ENCODE peak calls at places on chromosomes 6 and 20, in ten cellular contexts. Y is AG04450, F is cardiac fibroblast, X is thoracic aorta, I is prostate gland, M is tibial nerve, G is fibroblast of lung, C is HCT116, D is AG10803, P is left ventricle myocardium inferior. O is an unnamed sample.

GRCh38 chr20:19735446-19735845 is 22.6 kb upstream of the RIN2 start:
- DNase-seq in F (peak), M (peak), G (peak), I (peak), X (peak), P (peak), D (peak), C (peak), Y (no peak), O (peak)

GRCh38 chr6:138289739-138290138 is 71.4 kb upstream of the PBOV1 start:
- DNase-seq in M (no peak), C (no peak), D (no peak), G (peak), P (no peak), F (no peak), X (no peak), Y (no peak), I (peak), O (no peak)

GRCh38 chr20:62665826-62666735 is 23.8 kb downstream of the SLCO4A1 start:
- DNase-seq in X (no peak), D (no peak), G (no peak), Y (no peak), C (no peak), I (no peak), M (no peak), F (no peak), P (no peak), O (no peak)

GRCh38 chr20:53079483-53079810 is 107.3 kb downstream of the TSHZ2 start:
- DNase-seq in P (no peak), F (no peak), I (no peak), M (no peak), D (peak), G (no peak), Y (no peak), C (no peak), X (no peak), O (no peak)

GRCh38 chr6:11270030-11271027 is 37.9 kb upstream of the NEDD9 start:
- DNase-seq in I (no peak), Y (no peak), X (no peak), M (no peak), D (no peak), F (no peak), P (no peak), G (peak), C (no peak), O (no peak)

GRCh38 chr6:28683945-28684538 is 158.4 kb downstream of the GPX5 start:
- DNase-seq in G (peak), F (peak), X (no peak), P (no peak), M (no peak), D (peak), Y (no peak), I (peak), C (peak), O (peak)

GRCh38 chr20:53959849-53960585 is 110.4 kb downstream of the BCAS1 start:
- DNase-seq in P (peak), M (no peak), C (no peak), G (peak), D (peak), Y (no peak), I (no peak), F (peak), X (no peak), O (peak)

GRCh38 chr6:72218125-72218524 is 331.8 kb downstream of the RIMS1 start:
- DNase-seq in X (no peak), M (no peak), I (no peak), Y (no peak), F (peak), D (peak), G (peak), P (no peak), C (peak), O (peak)

GRCh38 chr20:8385247-8385646 is 253.2 kb downstream of the PLCB1 start:
- DNase-seq in F (peak), I (no peak), M (no peak), G (peak), Y (peak), P (peak), X (no peak), C (no peak), D (peak), O (peak)

GRCh38 chr6:548091-548490 is 108.8 kb downstream of the HUS1B start:
- DNase-seq in Y (no peak), P (no peak), X (no peak), D (no peak), M (no peak), F (no peak), I (no peak), G (no peak), C (no peak), O (no peak)

GRCh38 chr6:13319891-13320564 is 8.3 kb downstream of the TBC1D7 start:
- DNase-seq in X (no peak), F (no peak), P (no peak), C (no peak), G (no peak), D (no peak), M (no peak), I (no peak), Y (no peak), O (no peak)

GRCh38 chr20:23143098-23143497 is 57.0 kb upstream of the CD93 start:
- DNase-seq in G (peak), P (no peak), I (no peak), F (peak), Y (no peak), M (no peak), C (peak), X (peak), D (peak), O (peak)

GRCh38 chr6:6811151-6812002 is 222.9 kb downstream of the LY86 start:
- DNase-seq in Y (no peak), C (peak), X (no peak), G (peak), F (peak), M (no peak), D (peak), P (no peak), I (no peak), O (peak)

GRCh38 chr6:160534050-160534696 is 129.9 kb downstream of the LPA start:
- DNase-seq in G (peak), M (peak), F (peak), C (peak), P (peak), I (peak), D (peak), Y (no peak), X (no peak), O (peak)

GRCh38 chr6:141610741-141611140 is 522.0 kb upstream of the GJE1 start:
- DNase-seq in I (no peak), G (peak), Y (no peak), P (no peak), F (peak), X (no peak), D (peak), C (peak), M (no peak), O (peak)

GRCh38 chr6:52261229-52261628 is 16.9 kb upstream of the IL17F start:
- DNase-seq in I (no peak), M (no peak), Y (peak), G (peak), F (peak), D (peak), C (no peak), P (no peak), X (no peak), O (peak)

GRCh38 chr6:2376429-2377355 is 131.3 kb upstream of the GMDS start:
- DNase-seq in F (peak), Y (no peak), M (no peak), X (no peak), P (no peak), D (peak), C (peak), I (peak), G (peak), O (peak)

GRCh38 chr20:59752101-59752586 is 147.8 kb downstream of the PHACTR3 start:
- DNase-seq in M (no peak), F (no peak), X (no peak), G (no peak), D (peak), I (no peak), P (peak), C (no peak), Y (no peak), O (no peak)

GRCh38 chr20:53215166-53215565 is 243.0 kb downstream of the TSHZ2 start:
- DNase-seq in X (no peak), D (no peak), Y (no peak), M (no peak), F (no peak), C (no peak), P (no peak), I (no peak), G (no peak), O (no peak)

GRCh38 chr6:133313068-133313467 is 71.9 kb downstream of the EYA4 start:
- DNase-seq in M (no peak), Y (no peak), D (no peak), G (no peak), C (no peak), P (no peak), F (no peak), X (no peak), I (no peak), O (no peak)

GRCh38 chr6:139439278-139439813 is 64.9 kb upstream of the CITED2 start:
- DNase-seq in C (no peak), Y (no peak), P (no peak), G (no peak), D (peak), M (no peak), I (no peak), F (peak), X (no peak), O (peak)

GRCh38 chr6:111356551-111356950 is 126.5 kb downstream of the REV3L start:
- DNase-seq in X (no peak), I (no peak), P (no peak), M (no peak), F (no peak), G (no peak), Y (no peak), D (no peak), C (no peak), O (no peak)

GRCh38 chr6:157019733-157020132 is 242.6 kb downstream of the ARID1B start:
- DNase-seq in P (no peak), G (no peak), I (no peak), C (no peak), F (no peak), Y (no peak), D (peak), M (no peak), X (no peak), O (peak)

GRCh38 chr6:89068695-89069094 is 11.9 kb upstream of the PNRC1 start:
- DNase-seq in I (no peak), M (no peak), Y (no peak), G (no peak), X (no peak), P (no peak), F (no peak), C (no peak), D (no peak), O (no peak)

GRCh38 chr20:44056010-44056698 is 130.8 kb downstream of the JPH2 start:
- DNase-seq in P (no peak), D (no peak), F (peak), M (no peak), Y (no peak), G (no peak), I (no peak), X (no peak), C (no peak), O (no peak)

GRCh38 chr6:129748901-129749748 is 39.1 kb upstream of the ARHGAP18 start:
- DNase-seq in X (no peak), C (peak), D (peak), F (peak), I (no peak), Y (no peak), P (no peak), M (no peak), G (peak), O (peak)

GRCh38 chr6:63521475-63522210 is 50.6 kb upstream of the LOC128125822 start:
- DNase-seq in P (no peak), Y (no peak), F (no peak), C (no peak), G (no peak), I (no peak), X (no peak), D (no peak), M (no peak), O (no peak)

GRCh38 chr6:85756982-85757381 is 114.3 kb upstream of the SYNCRIP start:
- DNase-seq in X (no peak), D (peak), F (peak), Y (no peak), I (no peak), M (no peak), C (peak), G (peak), P (no peak), O (peak)

GRCh38 chr6:125188594-125189203 is 35.1 kb downstream of the TPD52L1 start:
- DNase-seq in M (no peak), P (no peak), G (peak), C (no peak), X (no peak), F (no peak), Y (no peak), I (no peak), D (no peak), O (no peak)

GRCh38 chr6:429515-430121 is 38.1 kb downstream of the IRF4 start:
- DNase-seq in I (no peak), X (no peak), F (no peak), G (no peak), D (no peak), C (no peak), M (no peak), P (no peak), Y (no peak), O (peak)

DNA sequence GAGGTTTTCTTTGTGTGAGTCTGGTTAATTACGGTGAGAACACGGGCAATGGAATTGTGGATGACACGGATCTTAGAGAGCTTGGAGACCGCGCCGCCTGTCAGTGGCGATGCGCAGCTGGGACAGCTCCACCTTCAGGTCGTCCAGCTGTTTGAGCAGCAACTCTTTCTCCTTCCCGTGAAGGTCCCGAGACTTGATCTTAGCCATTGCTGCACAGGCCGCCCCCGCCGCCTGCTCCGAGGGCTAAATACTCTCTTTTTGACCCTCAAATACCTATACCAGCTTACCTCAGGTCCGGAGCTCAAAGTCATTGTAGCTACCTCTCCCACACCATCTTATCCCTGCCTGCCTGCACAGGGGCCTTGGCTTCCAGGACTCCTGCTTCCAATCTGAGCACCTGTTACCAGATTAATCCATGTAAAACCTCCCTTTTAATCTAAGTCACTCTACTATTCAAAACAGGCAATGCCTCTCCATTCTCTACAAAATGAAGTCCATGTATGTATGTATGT is 100.2 kb downstream of the PREP start:
- DNase-seq in F (no peak), D (peak), M (no peak), Y (no peak), G (no peak), X (no peak), P (no peak), I (no peak), C (no peak), O (no peak)
- TF ChIP-seq CTCF in F (no peak), D (peak), M (no peak), Y (no peak), G (no peak), X (no peak), P (no peak), I (no peak), C (no peak), O (no peak)

GRCh38 chr6:136764522-136764993 is 27.7 kb downstream of the MAP3K5 start:
- DNase-seq in D (no peak), G (no peak), I (no peak), F (no peak), M (no peak), Y (no peak), C (no peak), P (no peak), X (no peak), O (no peak)

GRCh38 chr6:136763255-136763654 is 29.0 kb downstream of the MAP3K5 start:
- DNase-seq in P (no peak), I (no peak), D (no peak), M (no peak), G (no peak), C (no peak), Y (no peak), F (no peak), X (no peak), O (no peak)

GRCh38 chr6:136762022-136762975 is 30.0 kb downstream of the MAP3K5 start:
- DNase-seq in I (no peak), G (no peak), X (no peak), M (no peak), Y (no peak), P (no peak), C (no peak), D (no peak), F (no peak), O (no peak)

GRCh38 chr6:136763716-136764521 is 28.4 kb downstream of the MAP3K5 start:
- DNase-seq in C (no peak), Y (no peak), X (no peak), D (no peak), I (no peak), P (no peak), F (no peak), G (no peak), M (no peak), O (no peak)

GRCh38 chr6:136761227-136761922 is 30.9 kb downstream of the MAP3K5 start:
- DNase-seq in M (no peak), G (peak), X (no peak), F (peak), C (no peak), Y (no peak), P (peak), I (peak), D (no peak), O (peak)
- H3K4me3 ChIP-seq in M (peak), G (no peak), X (peak), F (no peak), C (no peak), Y (peak), P (peak), I (no peak), D (peak), O (no peak)

DNA sequence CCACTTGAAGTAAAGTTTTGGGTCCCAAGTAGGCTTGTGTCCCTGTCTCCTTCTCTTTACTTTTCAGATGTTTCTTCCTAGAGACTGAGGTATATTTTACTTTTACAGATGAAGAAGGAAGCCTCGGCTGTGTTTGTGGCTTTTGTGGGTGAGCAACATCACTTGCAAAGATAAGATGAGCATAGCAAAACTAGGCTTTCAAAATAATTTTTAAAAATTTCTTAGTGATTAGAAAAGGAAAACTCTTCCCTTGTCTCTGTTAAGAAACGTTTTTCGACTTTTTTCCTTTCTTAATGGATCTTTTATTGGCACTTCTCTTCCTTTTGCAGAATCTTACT is 7.6 kb downstream of the PTPN1 start:
- DNase-seq in X (no peak), Y (no peak), C (no peak), I (no peak), F (no peak), P (no peak), M (no peak), D (no peak), G (peak), O (no peak)
- TF ChIP-seq CTCF in X (no peak), Y (no peak), C (no peak), I (no peak), F (no peak), P (no peak), M (no peak), D (no peak), G (no peak), O (no peak)

DNA sequence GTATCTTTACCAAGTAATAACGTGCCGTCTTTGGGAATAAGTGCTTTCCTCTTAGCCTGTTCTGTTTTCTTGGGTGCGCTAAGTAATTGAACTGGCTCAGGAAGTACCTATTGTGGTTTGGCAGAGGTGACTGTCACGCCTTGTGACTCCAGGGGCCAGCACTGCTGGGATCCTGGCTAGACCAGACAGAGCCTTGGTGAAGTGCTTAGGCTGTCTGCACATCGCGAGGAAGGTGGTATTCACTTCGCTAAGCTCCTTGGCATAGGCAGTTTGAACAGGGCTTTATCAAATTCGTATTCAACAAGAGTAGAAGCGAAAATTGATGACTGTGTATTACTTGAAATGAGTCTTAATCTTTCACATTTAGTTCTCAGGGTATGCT is 17.6 kb downstream of the PRDM1 start:
- DNase-seq in M (no peak), G (no peak), D (no peak), I (peak), P (no peak), Y (no peak), F (no peak), X (no peak), C (no peak), O (no peak)
- H3K4me3 ChIP-seq in M (no peak), G (peak), D (no peak), I (peak), P (peak), Y (no peak), F (no peak), X (peak), C (no peak), O (no peak)

GRCh38 chr6:100664274-100665040 is 199.7 kb upstream of the SIM1 start:
- DNase-seq in Y (peak), G (peak), I (no peak), D (peak), P (no peak), F (peak), C (no peak), M (no peak), X (no peak), O (peak)
- TF ChIP-seq CTCF in Y (peak), G (peak), I (peak), D (peak), P (peak), F (peak), C (peak), M (peak), X (peak), O (peak)

DNA sequence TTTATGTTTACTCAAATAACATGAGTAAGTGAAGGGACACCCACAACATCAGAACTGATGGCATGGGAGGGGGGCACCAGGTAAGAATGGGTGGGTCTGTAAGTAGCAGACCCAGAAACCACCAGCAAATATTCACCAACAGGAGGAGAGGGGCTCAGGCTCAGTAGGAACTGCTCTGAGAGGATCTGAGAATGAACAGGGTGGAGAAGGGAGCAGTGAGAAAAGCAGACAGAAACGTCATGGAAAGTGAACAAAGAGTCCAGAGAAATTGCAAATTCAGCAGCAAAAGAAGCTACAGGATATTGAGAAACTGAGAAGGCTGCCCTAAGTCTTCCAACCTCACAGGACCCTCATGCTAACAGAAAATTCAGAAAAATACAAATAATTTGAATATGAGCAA is 121.3 kb downstream of the KIF16B start:
- DNase-seq in F (no peak), D (no peak), M (no peak), Y (no peak), I (no peak), G (no peak), C (no peak), X (no peak), P (no peak), O (no peak)
- H3K4me3 ChIP-seq in F (no peak), D (no peak), M (no peak), Y (no peak), I (no peak), G (no peak), C (no peak), X (no peak), P (no peak), O (no peak)

O was measured in fibroblast of mammary gland.